ENCODE peak calls at places on chromosome 9, in six cellular contexts. One of them, this sample, is unnamed.

GRCh38 chr9:92963831-92964606 is 16.7 kb downstream of the FGD3 start:
- DNase-seq in H1: no peak
- DNase-seq in HepG2: peak; percentile 39
- DNase-seq in SK-N-SH: no peak
- DNase-seq in HCT116: no peak
- DNase-seq in K562: no peak
- DNase-seq in this sample: no peak

GRCh38 chr9:133147412-133148271 is 16.1 kb downstream of the GBGT1 start:
- DNase-seq in K562: peak; percentile 81
- DNase-seq in HCT116: peak; percentile 57
- DNase-seq in HepG2: peak; percentile 70
- DNase-seq in H1: peak; percentile 97
- DNase-seq in SK-N-SH: peak; percentile 79
- DNase-seq in this sample: peak; percentile 52

GRCh38 chr9:112186695-112187094 is 11.6 kb upstream of the SUSD1 start:
- DNase-seq in K562: no peak
- DNase-seq in HCT116: no peak
- DNase-seq in HepG2: no peak
- DNase-seq in SK-N-SH: no peak
- DNase-seq in H1: no peak
- DNase-seq in this sample: no peak

GRCh38 chr9:85600675-85601263 is 141.0 kb downstream of the AGTPBP1 start:
- DNase-seq in SK-N-SH: peak; percentile 26
- DNase-seq in H1: peak; percentile 61
- DNase-seq in K562: no peak
- DNase-seq in HCT116: no peak
- DNase-seq in HepG2: no peak
- DNase-seq in this sample: no peak

GRCh38 chr9:7976167-7976755 is 176.7 kb upstream of the DMAC1 start:
- DNase-seq in H1: no peak
- DNase-seq in HepG2: no peak
- DNase-seq in SK-N-SH: no peak
- DNase-seq in HCT116: no peak
- DNase-seq in K562: no peak
- DNase-seq in this sample: no peak

GRCh38 chr9:131394464-131395026 is 659 bp downstream of the PRRC2B start:
- DNase-seq in K562: peak; percentile 64
- DNase-seq in HepG2: no peak
- DNase-seq in H1: peak; percentile 59
- DNase-seq in SK-N-SH: peak; percentile 79
- DNase-seq in HCT116: no peak
- DNase-seq in this sample: no peak

GRCh38 chr9:26870292-26870691 is 22.3 kb downstream of the CAAP1 start:
- DNase-seq in K562: no peak
- DNase-seq in HCT116: no peak
- DNase-seq in H1: no peak
- DNase-seq in HepG2: no peak
- DNase-seq in SK-N-SH: no peak
- DNase-seq in this sample: no peak

GRCh38 chr9:133074111-133074651 is 12.4 kb downstream of the CEL start:
- DNase-seq in H1: no peak
- DNase-seq in HCT116: no peak
- DNase-seq in HepG2: no peak
- DNase-seq in SK-N-SH: no peak
- DNase-seq in K562: peak; percentile 27
- DNase-seq in this sample: peak; percentile 30

GRCh38 chr9:18474778-18475177 is 825 bp downstream of the ADAMTSL1 start:
- DNase-seq in HCT116: no peak
- DNase-seq in K562: no peak
- DNase-seq in HepG2: no peak
- DNase-seq in SK-N-SH: no peak
- DNase-seq in H1: no peak
- DNase-seq in this sample: no peak

GRCh38 chr9:19490269-19490668 is 81.5 kb downstream of the ACER2 start:
- DNase-seq in SK-N-SH: no peak
- DNase-seq in K562: no peak
- DNase-seq in H1: no peak
- DNase-seq in HCT116: no peak
- DNase-seq in HepG2: no peak
- DNase-seq in this sample: no peak

GRCh38 chr9:84609779-84610178 is 59.8 kb upstream of the NTRK2 start:
- DNase-seq in HepG2: no peak
- DNase-seq in H1: no peak
- DNase-seq in K562: no peak
- DNase-seq in HCT116: no peak
- DNase-seq in SK-N-SH: no peak
- DNase-seq in this sample: no peak

GRCh38 chr9:86341007-86341491 is 13.2 kb downstream of the TUT7 start:
- DNase-seq in HCT116: no peak
- DNase-seq in SK-N-SH: no peak
- DNase-seq in HepG2: no peak
- DNase-seq in K562: no peak
- DNase-seq in H1: no peak
- DNase-seq in this sample: no peak

GRCh38 chr9:115158666-115159481 is 40.9 kb upstream of the TNC start:
- DNase-seq in HCT116: no peak
- DNase-seq in H1: no peak
- DNase-seq in SK-N-SH: peak; percentile 9
- DNase-seq in K562: no peak
- DNase-seq in HepG2: no peak
- DNase-seq in this sample: no peak

GRCh38 chr9:5629312-5630037 is 568 bp downstream of the RIC1 start:
- DNase-seq in HepG2: no peak
- DNase-seq in SK-N-SH: peak; percentile 69
- DNase-seq in H1: no peak
- DNase-seq in HCT116: no peak
- DNase-seq in K562: peak; percentile 26
- DNase-seq in this sample: no peak

GRCh38 chr9:87256973-87257372 is 240.7 kb upstream of the DAPK1 start:
- DNase-seq in K562: no peak
- DNase-seq in SK-N-SH: no peak
- DNase-seq in H1: no peak
- DNase-seq in HCT116: no peak
- DNase-seq in HepG2: no peak
- DNase-seq in this sample: no peak

GRCh38 chr9:4380406-4380805 is 80.5 kb upstream of the GLIS3 start:
- DNase-seq in HepG2: no peak
- DNase-seq in K562: no peak
- DNase-seq in H1: no peak
- DNase-seq in SK-N-SH: no peak
- DNase-seq in HCT116: no peak
- DNase-seq in this sample: no peak

GRCh38 chr9:114307323-114308250 is 15.3 kb upstream of the ORM1 start:
- DNase-seq in SK-N-SH: no peak
- DNase-seq in K562: no peak
- DNase-seq in HCT116: no peak
- DNase-seq in H1: peak; percentile 24
- DNase-seq in HepG2: no peak
- DNase-seq in this sample: no peak

GRCh38 chr9:93891050-93891449 is 64.1 kb downstream of the BARX1 start:
- DNase-seq in HepG2: no peak
- DNase-seq in H1: no peak
- DNase-seq in HCT116: no peak
- DNase-seq in K562: no peak
- DNase-seq in SK-N-SH: no peak
- DNase-seq in this sample: no peak

GRCh38 chr9:7676757-7677156 is 122.8 kb downstream of the DMAC1 start:
- DNase-seq in HCT116: no peak
- DNase-seq in K562: no peak
- DNase-seq in HepG2: peak; percentile 1
- DNase-seq in H1: no peak
- DNase-seq in SK-N-SH: no peak
- DNase-seq in this sample: no peak

GRCh38 chr9:71703172-71703872 is 65.0 kb downstream of the CEMIP2 start:
- DNase-seq in HepG2: no peak
- DNase-seq in HCT116: no peak
- DNase-seq in SK-N-SH: no peak
- DNase-seq in K562: no peak
- DNase-seq in H1: no peak
- DNase-seq in this sample: no peak

GRCh38 chr9:110027624-110028023 is 180.3 kb downstream of the C9orf152 start:
- DNase-seq in HepG2: peak; percentile 79
- DNase-seq in K562: no peak
- DNase-seq in H1: no peak
- DNase-seq in SK-N-SH: no peak
- DNase-seq in HCT116: no peak
- DNase-seq in this sample: no peak

GRCh38 chr9:75552941-75553340 is 337.5 kb upstream of the PCSK5 start:
- DNase-seq in HepG2: no peak
- DNase-seq in HCT116: no peak
- DNase-seq in H1: no peak
- DNase-seq in K562: no peak
- DNase-seq in SK-N-SH: no peak
- DNase-seq in this sample: no peak

GRCh38 chr9:114880276-114880891 is 50.0 kb downstream of the TNFSF8 start:
- DNase-seq in HCT116: no peak
- DNase-seq in HepG2: no peak
- DNase-seq in H1: no peak
- DNase-seq in SK-N-SH: no peak
- DNase-seq in K562: no peak
- DNase-seq in this sample: no peak

GRCh38 chr9:15501179-15501578 is 9.6 kb downstream of the PSIP1 start:
- DNase-seq in H1: no peak
- DNase-seq in HCT116: no peak
- DNase-seq in SK-N-SH: no peak
- DNase-seq in HepG2: no peak
- DNase-seq in K562: no peak
- DNase-seq in this sample: no peak

GRCh38 chr9:113622038-113622437 is 158.5 kb downstream of the RGS3 start:
- DNase-seq in HCT116: no peak
- DNase-seq in H1: no peak
- DNase-seq in K562: no peak
- DNase-seq in SK-N-SH: no peak
- DNase-seq in HepG2: no peak
- DNase-seq in this sample: no peak

GRCh38 chr9:92686954-92687353 is 17.0 kb upstream of the IPPK start:
- DNase-seq in HCT116: no peak
- DNase-seq in H1: peak; percentile 47
- DNase-seq in SK-N-SH: no peak
- DNase-seq in HepG2: peak; percentile 45
- DNase-seq in K562: peak; percentile 34
- DNase-seq in this sample: no peak

GRCh38 chr9:136578620-136578914 is 32.7 kb upstream of the NOTCH1 start:
- DNase-seq in K562: peak; percentile 35
- DNase-seq in HepG2: no peak
- DNase-seq in HCT116: no peak
- DNase-seq in H1: no peak
- DNase-seq in SK-N-SH: no peak
- DNase-seq in this sample: no peak

GRCh38 chr9:110050925-110051355 is 157.0 kb downstream of the C9orf152 start:
- DNase-seq in SK-N-SH: no peak
- DNase-seq in H1: no peak
- DNase-seq in HepG2: no peak
- DNase-seq in K562: no peak
- DNase-seq in HCT116: peak; percentile 48
- DNase-seq in this sample: peak; percentile 87

GRCh38 chr9:33159058-33159759 is 7.9 kb downstream of the B4GALT1 start:
- DNase-seq in HepG2: no peak
- DNase-seq in SK-N-SH: no peak
- DNase-seq in HCT116: no peak
- DNase-seq in K562: peak; percentile 71
- DNase-seq in H1: no peak
- DNase-seq in this sample: no peak

GRCh38 chr9:93657331-93658111 is 81.1 kb downstream of the PHF2 start:
- DNase-seq in HCT116: no peak
- DNase-seq in SK-N-SH: no peak
- DNase-seq in H1: no peak
- DNase-seq in K562: no peak
- DNase-seq in HepG2: no peak
- DNase-seq in this sample: no peak

GRCh38 chr9:134592018-134592818 is 49.4 kb upstream of the COL5A1 start:
- DNase-seq in HepG2: peak; percentile 14
- DNase-seq in K562: peak; percentile 24
- DNase-seq in H1: no peak
- DNase-seq in SK-N-SH: no peak
- DNase-seq in HCT116: no peak
- DNase-seq in this sample: no peak

GRCh38 chr9:89597711-89598707 is 6.8 kb upstream of the GADD45G start:
- DNase-seq in H1: peak; percentile 82
- DNase-seq in HCT116: no peak
- DNase-seq in K562: peak; percentile 62
- DNase-seq in HepG2: peak; percentile 46
- DNase-seq in SK-N-SH: peak; percentile 65
- DNase-seq in this sample: no peak
- TF ChIP-seq SIN3A in H1: no peak
- TF ChIP-seq SIN3A in HCT116: no peak
- TF ChIP-seq SIN3A in K562: no peak
- TF ChIP-seq SIN3A in HepG2: no peak
- TF ChIP-seq SIN3A in SK-N-SH: no peak
- TF ChIP-seq SIN3A in this sample: no peak

GRCh38 chr9:13817754-13818278 is 496.1 kb downstream of the NFIB start:
- DNase-seq in H1: no peak
- DNase-seq in K562: no peak
- DNase-seq in HepG2: no peak
- DNase-seq in HCT116: no peak
- DNase-seq in SK-N-SH: no peak
- DNase-seq in this sample: no peak
- TF ChIP-seq SIN3A in H1: no peak
- TF ChIP-seq SIN3A in K562: no peak
- TF ChIP-seq SIN3A in HepG2: no peak
- TF ChIP-seq SIN3A in HCT116: no peak
- TF ChIP-seq SIN3A in SK-N-SH: no peak
- TF ChIP-seq SIN3A in this sample: no peak

DNA sequence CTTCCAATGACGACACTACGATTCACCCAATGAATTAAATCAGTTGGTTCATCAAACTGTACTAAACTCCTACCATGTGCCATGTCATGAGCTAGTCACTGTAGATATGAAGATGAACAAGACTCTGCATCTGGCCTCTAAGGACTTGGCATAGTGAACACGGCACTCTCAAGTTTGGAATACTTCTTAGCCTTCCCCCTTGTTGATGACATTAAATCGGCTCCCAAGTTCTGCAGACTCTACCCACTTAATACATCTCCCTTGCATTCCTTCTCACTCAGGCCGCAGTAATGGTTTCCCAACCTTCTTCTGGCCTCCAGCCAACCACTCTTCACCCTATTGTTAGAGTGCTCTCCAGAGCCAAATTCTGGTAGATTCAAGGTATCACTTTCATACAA is 184.7 kb downstream of the MAPKAP1 start:
- DNase-seq in H1: no peak
- DNase-seq in HepG2: no peak
- DNase-seq in SK-N-SH: no peak
- DNase-seq in K562: no peak
- DNase-seq in HCT116: no peak
- DNase-seq in this sample: no peak
- TF ChIP-seq SIN3A in H1: no peak
- TF ChIP-seq SIN3A in HepG2: no peak
- TF ChIP-seq SIN3A in SK-N-SH: no peak
- TF ChIP-seq SIN3A in K562: no peak
- TF ChIP-seq SIN3A in HCT116: no peak
- TF ChIP-seq SIN3A in this sample: no peak

DNA sequence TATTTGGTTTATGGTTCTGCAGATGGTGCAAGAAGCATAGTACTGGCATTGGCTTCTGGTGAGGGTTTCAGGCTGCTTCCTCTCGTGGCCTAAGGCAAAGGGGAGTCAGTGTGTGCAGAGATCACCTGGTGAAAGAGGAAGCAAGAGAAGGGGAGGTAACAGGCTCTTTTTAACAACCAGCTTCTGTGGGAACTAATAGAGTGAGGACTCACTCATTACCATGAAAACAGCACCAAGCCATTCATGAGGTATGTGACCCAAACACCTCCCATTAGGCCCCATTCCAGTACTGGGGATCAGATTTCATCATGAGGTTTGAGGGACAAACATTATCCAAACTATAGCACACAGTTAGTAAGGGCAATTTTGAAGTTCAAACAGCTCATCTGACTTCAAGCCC is 263.5 kb downstream of the TMEM38B start:
- DNase-seq in SK-N-SH: no peak
- DNase-seq in HepG2: no peak
- DNase-seq in HCT116: no peak
- DNase-seq in K562: no peak
- DNase-seq in H1: no peak
- DNase-seq in this sample: no peak
- TF ChIP-seq SIN3A in SK-N-SH: no peak
- TF ChIP-seq SIN3A in HepG2: no peak
- TF ChIP-seq SIN3A in HCT116: no peak
- TF ChIP-seq SIN3A in K562: no peak
- TF ChIP-seq SIN3A in H1: no peak
- TF ChIP-seq SIN3A in this sample: no peak

This sample was measured in Panc1.